ENCODE peak calls at places on chromosome 3, in nine cellular contexts. R is stimulated activated naive CD4-positive, alpha-beta T cell; P is stimulated activated CD4-positive, alpha-beta T cell treated with anti-CD3 and anti-CD28 coated beads, Interleukin-2, amount 100 ng/mL, for 48 hours; A is RWPE1; U is HCEC 1CT; V is glutamatergic neuron; G is activated naive CD8-positive, alpha-beta T cell treated with anti-CD3 and anti-CD28 coated beads, Interleukin-2, amount 50 U/mL, for 24 hours; D is hypothalamus; F is posterior cingulate gyrus. E is an unnamed sample.

GRCh38 chr3:196356556-196356955 is 18.4 kb upstream of the TM4SF19 start:
- DNase-seq in R (no peak), P (no peak), A (no peak), U (no peak), V (no peak), G (no peak), D (no peak), F (no peak), E (no peak)

GRCh38 chr3:114307222-114307840 is 13.5 kb downstream of the TIGIT start:
- DNase-seq in R (no peak), P (no peak), A (no peak), U (no peak), V (no peak), G (no peak), D (no peak), F (no peak), E (peak)

GRCh38 chr3:126490619-126491018 is 14.9 kb upstream of the ZXDC start:
- DNase-seq in R (no peak), P (no peak), A (no peak), U (no peak), V (no peak), G (no peak), D (no peak), F (no peak), E (no peak)

GRCh38 chr3:107404727-107405519 is 27.7 kb downstream of the CCDC54 start:
- DNase-seq in R (no peak), P (no peak), A (no peak), U (peak), V (no peak), G (no peak), D (no peak), F (no peak), E (no peak)

GRCh38 chr3:113747719-113748046 is 848 bp downstream of the ATP6V1A start:
- DNase-seq in R (no peak), P (peak), A (no peak), U (no peak), V (no peak), G (peak), D (no peak), F (no peak), E (no peak)

GRCh38 chr3:11128682-11129632 is 25.3 kb upstream of the HRH1 start:
- DNase-seq in R (no peak), P (no peak), A (no peak), U (no peak), V (no peak), G (no peak), D (no peak), F (no peak), E (no peak)

GRCh38 chr3:44924102-44925084 is 50.0 kb downstream of the TGM4 start:
- DNase-seq in R (no peak), P (no peak), A (no peak), U (no peak), V (no peak), G (no peak), D (no peak), F (no peak), E (no peak)

GRCh38 chr3:44055951-44056350 is 185.7 kb upstream of the TOPAZ1 start:
- DNase-seq in R (no peak), P (no peak), A (no peak), U (no peak), V (no peak), G (no peak), D (no peak), F (no peak), E (no peak)

GRCh38 chr3:43691120-43692002 is 623 bp downstream of the ABHD5 start:
- DNase-seq in R (peak), P (peak), A (peak), U (no peak), V (peak), G (peak), D (peak), F (peak), E (no peak)

GRCh38 chr3:136562031-136562430 is 190.1 kb downstream of the STAG1 start:
- DNase-seq in R (no peak), P (no peak), A (no peak), U (no peak), V (no peak), G (no peak), D (no peak), F (no peak), E (peak)

GRCh38 chr3:112555535-112556170 is 6.1 kb downstream of the ATG3 start:
- DNase-seq in R (no peak), P (no peak), A (no peak), U (peak), V (no peak), G (no peak), D (no peak), F (no peak), E (no peak)

GRCh38 chr3:32733631-32734229 is 48.7 kb downstream of the CNOT10 start:
- DNase-seq in R (no peak), P (no peak), A (peak), U (peak), V (no peak), G (no peak), D (no peak), F (no peak), E (peak)

GRCh38 chr3:138034918-138035317 is 25.0 kb downstream of the CLDN18 start:
- DNase-seq in R (no peak), P (no peak), A (no peak), U (no peak), V (no peak), G (no peak), D (no peak), F (no peak), E (no peak)

GRCh38 chr3:57951106-57951882 is 56.9 kb upstream of the FLNB start:
- DNase-seq in R (no peak), P (no peak), A (peak), U (peak), V (no peak), G (peak), D (peak), F (no peak), E (no peak)

GRCh38 chr3:49868951-49869454 is 703 bp downstream of the CAMKV start:
- DNase-seq in R (no peak), P (no peak), A (no peak), U (no peak), V (peak), G (peak), D (no peak), F (no peak), E (no peak)

GRCh38 chr3:100561459-100562158 is 47.8 kb upstream of the ADGRG7 start:
- DNase-seq in R (no peak), P (no peak), A (peak), U (peak), V (no peak), G (no peak), D (no peak), F (no peak), E (no peak)

GRCh38 chr3:97914390-97914789 is 57.8 kb downstream of the RIOX2 start:
- DNase-seq in R (no peak), P (no peak), A (peak), U (peak), V (no peak), G (no peak), D (no peak), F (no peak), E (no peak)

GRCh38 chr3:98325055-98325454 is 28.6 kb upstream of the OR5K4 start:
- DNase-seq in R (no peak), P (no peak), A (no peak), U (no peak), V (no peak), G (no peak), D (no peak), F (no peak), E (no peak)

GRCh38 chr3:184059424-184059823 is 6.6 kb downstream of the HTR3C start:
- DNase-seq in R (no peak), P (no peak), A (no peak), U (no peak), V (no peak), G (no peak), D (no peak), F (no peak), E (no peak)

GRCh38 chr3:61031503-61031902 is 219.7 kb downstream of the FHIT start:
- DNase-seq in R (no peak), P (no peak), A (no peak), U (no peak), V (no peak), G (no peak), D (no peak), F (no peak), E (no peak)

GRCh38 chr3:45562027-45562426 is 32.5 kb upstream of the LIMD1 start:
- DNase-seq in R (no peak), P (no peak), A (no peak), U (no peak), V (no peak), G (no peak), D (no peak), F (no peak), E (no peak)

GRCh38 chr3:53318522-53318921 is 28.8 kb downstream of the DCP1A start:
- DNase-seq in R (no peak), P (no peak), A (no peak), U (peak), V (no peak), G (no peak), D (no peak), F (no peak), E (no peak)

GRCh38 chr3:21216598-21216997 is 534.4 kb downstream of the ZNF385D start:
- DNase-seq in R (no peak), P (no peak), A (no peak), U (no peak), V (no peak), G (no peak), D (no peak), F (no peak), E (no peak)

GRCh38 chr3:51386159-51386851 is 1.2 kb downstream of the MANF start:
- DNase-seq in R (no peak), P (no peak), A (no peak), U (no peak), V (no peak), G (no peak), D (no peak), F (no peak), E (no peak)

GRCh38 chr3:166100710-166101109 is 263.5 kb upstream of the BCHE start:
- DNase-seq in R (no peak), P (no peak), A (no peak), U (no peak), V (no peak), G (no peak), D (no peak), F (no peak), E (no peak)

GRCh38 chr3:72086712-72087093 is 301.8 kb upstream of the PROK2 start:
- DNase-seq in R (no peak), P (no peak), A (no peak), U (no peak), V (no peak), G (no peak), D (no peak), F (no peak), E (no peak)

GRCh38 chr3:44954962-44955361 is 21.0 kb downstream of the ZDHHC3 start:
- DNase-seq in R (no peak), P (no peak), A (peak), U (peak), V (no peak), G (no peak), D (no peak), F (peak), E (peak)

E was measured in GM06990.